ENCODE peak calls at places on chromosomes 13 and 19, in four cellular contexts. N is stomach, O is right lobe of liver, Z is foreskin fibroblast. J is an unnamed sample.

GRCh38 chr19:55483681-55484361 is 1.2 kb upstream of the NAT14 start:
- DNase-seq in N (no peak), O (no peak), Z (no peak), J (no peak)

GRCh38 chr13:39273953-39274352 is 235.7 kb downstream of the NHLRC3 start:
- DNase-seq in N (peak; percentile 33), O (no peak), Z (no peak), J (no peak)

GRCh38 chr19:15584095-15584494 is 30.9 kb upstream of the CYP4F8 start:
- DNase-seq in N (no peak), O (no peak), Z (no peak), J (no peak)

GRCh38 chr19:15213715-15214381 is 13.1 kb upstream of the NOTCH3 start:
- DNase-seq in N (peak; percentile 54), O (no peak), Z (peak; percentile 39), J (no peak)

GRCh38 chr13:80486407-80486806 is 145.5 kb upstream of the SPRY2 start:
- DNase-seq in N (no peak), O (no peak), Z (peak; percentile 31), J (no peak)

GRCh38 chr19:41917676-41918075 is 10.6 kb downstream of the ERFL start:
- DNase-seq in N (no peak), O (no peak), Z (no peak), J (no peak)

GRCh38 chr19:53160350-53160749 is 1.5 kb upstream of the ZNF347 start:
- DNase-seq in N (no peak), O (no peak), Z (peak; percentile 5), J (no peak)

GRCh38 chr19:52221831-52222375 is 32.1 kb downstream of the PPP2R1A start:
- DNase-seq in N (no peak), O (no peak), Z (peak; percentile 42), J (no peak)

GRCh38 chr13:54357284-54357933 is 1328.8 kb downstream of the OLFM4 start:
- DNase-seq in N (no peak), O (no peak), Z (no peak), J (no peak)

GRCh38 chr13:91158015-91158390 is 189.5 kb upstream of the MIR17HG start:
- DNase-seq in N (no peak), O (no peak), Z (no peak), J (no peak)
- TF ChIP-seq CTCF in N (no peak), O (no peak), Z (no peak), J (peak; percentile 88)

GRCh38 chr13:50644081-50644871 is 199.2 kb downstream of the DLEU7 start:
- DNase-seq in N (no peak), O (no peak), Z (no peak), J (no peak)

GRCh38 chr13:50645092-50645491 is 198.4 kb downstream of the DLEU7 start:
- DNase-seq in N (no peak), O (no peak), Z (peak; percentile 25), J (no peak)

GRCh38 chr13:50646070-50646469 is 197.4 kb downstream of the DLEU7 start:
- DNase-seq in N (no peak), O (no peak), Z (peak; percentile 31), J (no peak)

GRCh38 chr13:50643055-50643454 is 200.4 kb downstream of the DLEU7 start:
- DNase-seq in N (no peak), O (no peak), Z (no peak), J (no peak)
- TF ChIP-seq CTCF in N (no peak), O (no peak), Z (no peak), J (no peak)

DNA sequence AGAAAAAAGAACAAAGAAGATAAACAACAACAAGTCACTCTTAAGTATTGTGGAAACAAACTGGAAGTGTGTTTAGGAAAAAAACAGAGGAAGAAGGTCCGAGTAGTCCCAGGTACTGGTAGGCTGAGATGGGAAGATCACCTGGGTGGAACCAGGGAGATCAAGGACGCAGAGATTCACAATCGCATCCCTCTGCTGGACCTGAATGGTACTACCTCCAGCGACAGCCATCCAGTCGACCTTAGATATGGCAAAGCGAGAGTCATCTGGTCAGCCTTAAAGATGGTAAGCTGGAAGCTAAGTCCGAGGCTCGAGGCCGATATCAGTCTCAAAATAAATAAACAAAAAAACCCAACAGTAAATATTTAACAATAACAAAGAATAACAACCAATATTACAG is 44.9 kb upstream of the ZNF91 start:
- DNase-seq in N (no peak), O (no peak), Z (no peak), J (no peak)
- TF ChIP-seq CTCF in N (no peak), O (no peak), Z (no peak), J (no peak)

GRCh38 chr19:35236638-35237400 is 8.3 kb upstream of the FAM187B start:
- DNase-seq in N (no peak), O (no peak), Z (no peak), J (no peak)
- TF ChIP-seq CTCF in N (no peak), O (peak; percentile 32), Z (no peak), J (no peak)

GRCh38 chr19:11964496-11964857 is 363 bp upstream of the ZNF763 start:
- DNase-seq in N (no peak), O (no peak), Z (no peak), J (no peak)
- TF ChIP-seq CTCF in N (no peak), O (no peak), Z (peak; percentile 27), J (no peak)

DNA sequence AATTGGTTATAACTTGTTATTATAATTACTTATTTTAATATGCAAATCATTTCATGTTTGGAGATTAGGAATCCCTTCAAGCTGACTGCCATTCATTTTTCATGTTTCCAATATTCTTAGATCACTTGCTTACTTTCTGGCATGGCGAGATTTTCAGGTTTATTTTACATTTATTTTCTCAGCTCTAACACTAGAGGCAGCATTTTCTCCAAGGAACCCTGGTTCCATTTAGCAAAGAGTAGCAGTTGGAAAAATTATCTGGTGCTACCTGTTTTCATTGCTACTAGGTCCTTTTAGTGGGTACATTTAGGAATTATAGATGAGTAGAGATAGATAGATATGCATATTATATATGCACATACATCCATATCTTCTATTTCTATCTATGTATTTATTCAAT is 90.9 kb upstream of the TRPC4 start:
- DNase-seq in N (no peak), O (no peak), Z (peak; percentile 6), J (no peak)
- TF ChIP-seq CTCF in N (no peak), O (no peak), Z (peak; percentile 23), J (peak; percentile 68)